ENCODE peak calls at places on chromosomes 7 and 10, in six cellular contexts. T, Y, W, A, H and F are unnamed samples.

GRCh38 chr10:113021268-113022028 is 71.4 kb downstream of the TCF7L2 start:
- DNase-seq in H (no peak), Y (no peak), W (no peak), A (no peak), T (no peak), F (no peak)

GRCh38 chr10:89074120-89074519 is 83.5 kb downstream of the FAS start:
- DNase-seq in W (no peak), H (no peak), A (no peak), Y (no peak), T (no peak), F (peak)

GRCh38 chr7:66503036-66503370 is 125.7 kb upstream of the KCTD7 start:
- DNase-seq in A (no peak), T (no peak), W (no peak), H (no peak), Y (no peak), F (no peak)

GRCh38 chr7:33946094-33946699 is 40.9 kb downstream of the BMPER start:
- DNase-seq in A (no peak), T (no peak), Y (no peak), H (no peak), W (no peak), F (no peak)

GRCh38 chr10:218753-219152 is 83.5 kb downstream of the ZMYND11 start:
- DNase-seq in A (no peak), T (no peak), H (no peak), Y (no peak), W (no peak), F (no peak)

GRCh38 chr10:93788413-93789208 is 30.9 kb downstream of the LGI1 start:
- DNase-seq in T (no peak), Y (no peak), A (no peak), H (no peak), W (no peak), F (no peak)

GRCh38 chr10:6313107-6313895 is 110.6 kb downstream of the PFKFB3 start:
- DNase-seq in Y (no peak), H (no peak), A (no peak), T (no peak), W (no peak), F (no peak)

GRCh38 chr10:101624526-101625102 is 36.5 kb downstream of the DPCD start:
- DNase-seq in T (no peak), Y (no peak), A (no peak), W (no peak), H (no peak), F (no peak)

GRCh38 chr7:32765185-32765584 is 126.4 kb downstream of the KBTBD2 start:
- DNase-seq in T (no peak), H (no peak), A (no peak), W (no peak), Y (no peak), F (no peak)

GRCh38 chr10:95602382-95602781 is 41.2 kb upstream of the SORBS1 start:
- DNase-seq in Y (no peak), H (no peak), A (no peak), W (no peak), T (no peak), F (no peak)

GRCh38 chr7:11830004-11830403 is 2.0 kb downstream of the THSD7A start:
- DNase-seq in T (no peak), Y (no peak), W (no peak), A (no peak), H (no peak), F (no peak)

GRCh38 chr7:134186801-134187200 is 59.7 kb downstream of the LRGUK start:
- DNase-seq in H (no peak), A (no peak), Y (no peak), W (no peak), T (no peak), F (no peak)

GRCh38 chr7:155108144-155108901 is 38.2 kb downstream of the HTR5A start:
- DNase-seq in T (no peak), Y (no peak), W (no peak), A (no peak), H (no peak), F (no peak)

GRCh38 chr7:155643804-155644177 is 670 bp upstream of the RBM33 start:
- DNase-seq in Y (no peak), H (peak), W (no peak), T (no peak), A (no peak), F (no peak)

GRCh38 chr10:3954615-3955014 is 169.6 kb upstream of the KLF6 start:
- DNase-seq in A (no peak), T (no peak), W (no peak), H (no peak), Y (no peak), F (no peak)